ENCODE peak calls at places on chromosomes 2 and 18, in eight cellular contexts. U, W, C, K, J, A, N and E are unnamed samples.

GRCh38 chr2:8684885-8685696 is 3.2 kb downstream of the ID2 start:
- DNase-seq in J (peak), N (peak), U (no peak), W (peak), A (peak), K (peak), C (no peak), E (peak)

GRCh38 chr2:175097297-175097696 is 70.7 kb downstream of the ATF2 start:
- DNase-seq in A (no peak), W (no peak), K (no peak), U (no peak), J (no peak), C (no peak), N (no peak), E (no peak)

GRCh38 chr2:51697095-51697494 is 665.2 kb upstream of the NRXN1 start:
- DNase-seq in U (no peak), A (peak), C (no peak), J (no peak), N (no peak), K (no peak), W (no peak), E (no peak)

GRCh38 chr2:82994186-82994585 is 1464.9 kb downstream of the SUCLG1 start:
- DNase-seq in N (no peak), W (no peak), C (no peak), K (no peak), J (no peak), A (no peak), U (no peak), E (no peak)

GRCh38 chr18:9802774-9803697 is 82.7 kb upstream of the TXNDC2 start:
- DNase-seq in N (no peak), J (no peak), C (no peak), U (no peak), A (no peak), W (no peak), K (no peak), E (peak)

GRCh38 chr2:55581875-55582547 is 35.4 kb downstream of the PPP4R3B start:
- DNase-seq in N (no peak), J (no peak), K (no peak), W (no peak), U (no peak), C (no peak), A (no peak), E (no peak)

GRCh38 chr2:229027353-229028115 is 243.6 kb downstream of the PID1 start:
- DNase-seq in U (no peak), W (no peak), C (no peak), A (no peak), J (no peak), N (no peak), K (no peak), E (no peak)

GRCh38 chr2:43475137-43475846 is 120.5 kb downstream of the THADA start:
- DNase-seq in A (no peak), W (no peak), N (no peak), C (no peak), J (no peak), U (no peak), K (peak), E (no peak)

GRCh38 chr2:232239956-232240681 is 138.4 kb upstream of the ALPP start:
- DNase-seq in J (no peak), C (no peak), N (no peak), W (no peak), K (no peak), A (no peak), U (no peak), E (no peak)

GRCh38 chr2:162244559-162245031 is 1.4 kb upstream of the FAP start:
- DNase-seq in W (peak), U (peak), A (peak), C (no peak), J (no peak), N (peak), K (peak), E (no peak)

GRCh38 chr18:8610442-8610801 is 1.2 kb downstream of the RAB12 start:
- DNase-seq in K (no peak), W (no peak), J (no peak), U (no peak), N (no peak), C (no peak), A (no peak), E (no peak)

GRCh38 chr2:239966848-239967136 is 58.4 kb downstream of the NDUFA10 start:
- DNase-seq in K (no peak), N (no peak), U (no peak), W (no peak), A (no peak), J (no peak), C (no peak), E (no peak)

GRCh38 chr2:165454905-165455304 is 14.6 kb upstream of the CSRNP3 start:
- DNase-seq in A (no peak), C (no peak), K (no peak), W (no peak), J (no peak), U (no peak), N (no peak), E (no peak)

GRCh38 chr2:30147715-30148611 is 1.2 kb downstream of the YPEL5 start:
- DNase-seq in C (no peak), U (peak), A (peak), K (peak), W (peak), J (peak), N (no peak), E (peak)

GRCh38 chr2:16729901-16730300 is 64.3 kb upstream of the CYRIA start:
- DNase-seq in U (no peak), K (no peak), C (no peak), J (no peak), W (no peak), A (no peak), N (no peak), E (no peak)

GRCh38 chr2:71974846-71975245 is 172.8 kb downstream of the CYP26B1 start:
- DNase-seq in A (no peak), N (no peak), J (no peak), U (no peak), K (no peak), C (no peak), W (no peak), E (no peak)

GRCh38 chr18:41761329-41762028 is 193.6 kb upstream of the PIK3C3 start:
- DNase-seq in J (no peak), K (no peak), A (peak), W (no peak), N (no peak), U (peak), C (no peak), E (no peak)

GRCh38 chr18:22547807-22548561 is 130.3 kb upstream of the CTAGE1 start:
- DNase-seq in C (no peak), U (no peak), W (no peak), A (no peak), J (no peak), N (no peak), K (no peak), E (no peak)

GRCh38 chr18:48725596-48725995 is 186.8 kb downstream of the CTIF start:
- DNase-seq in K (no peak), N (no peak), C (no peak), A (no peak), J (no peak), W (no peak), U (no peak), E (no peak)

GRCh38 chr2:227205701-227206100 is 41.3 kb downstream of the COL4A3 start:
- DNase-seq in N (no peak), U (no peak), C (no peak), K (no peak), W (no peak), A (no peak), J (no peak), E (no peak)

GRCh38 chr2:230602562-230603230 is 109.9 kb upstream of the CAB39 start:
- DNase-seq in J (no peak), K (no peak), C (peak), N (no peak), U (no peak), A (no peak), W (no peak), E (no peak)

GRCh38 chr2:15965564-15966019 is 25.2 kb downstream of the MYCN start:
- DNase-seq in C (no peak), W (no peak), A (no peak), K (no peak), N (no peak), J (no peak), U (no peak), E (no peak)

GRCh38 chr2:108182489-108182888 is 57.3 kb upstream of the SULT1C3 start:
- DNase-seq in A (peak), K (no peak), C (no peak), U (no peak), W (no peak), N (peak), J (no peak), E (no peak)

GRCh38 chr2:213455316-213456008 is 171.2 kb downstream of the SPAG16 start:
- DNase-seq in A (no peak), N (peak), U (no peak), C (no peak), W (no peak), J (no peak), K (no peak), E (no peak)

GRCh38 chr2:234705108-234705507 is 208.2 kb upstream of the ARL4C start:
- DNase-seq in N (peak), K (no peak), J (no peak), C (no peak), A (no peak), W (no peak), U (peak), E (no peak)

GRCh38 chr2:239789711-239790110 is 235.4 kb downstream of the NDUFA10 start:
- DNase-seq in W (no peak), N (no peak), A (no peak), J (no peak), U (no peak), C (no peak), K (no peak), E (no peak)

GRCh38 chr2:128448331-128449225 is 129.9 kb upstream of the HS6ST1 start:
- DNase-seq in W (no peak), K (no peak), J (no peak), A (no peak), C (no peak), U (no peak), N (no peak), E (no peak)

GRCh38 chr2:238285653-238286082 is 2.7 kb downstream of the PER2 start:
- DNase-seq in U (no peak), N (no peak), A (peak), W (peak), K (no peak), J (peak), C (peak), E (no peak)
- TF ChIP-seq POLR2A in U (no peak), N (no peak), A (no peak), W (peak), K (no peak), J (peak), C (peak), E (no peak)

GRCh38 chr18:51647346-51647745 is 449.9 kb upstream of the MEX3C start:
- DNase-seq in A (no peak), W (no peak), U (no peak), C (no peak), J (no peak), N (no peak), K (no peak), E (no peak)
- TF ChIP-seq POLR2A in A (no peak), W (no peak), U (no peak), C (no peak), J (no peak), N (no peak), K (no peak), E (no peak)

GRCh38 chr2:192038152-192038551 is 156.6 kb downstream of the TMEFF2 start:
- DNase-seq in K (no peak), J (no peak), U (no peak), W (no peak), C (no peak), A (no peak), N (no peak), E (no peak)
- TF ChIP-seq POLR2A in K (no peak), J (no peak), U (no peak), W (no peak), C (no peak), A (no peak), N (no peak), E (no peak)

GRCh38 chr2:197145471-197146056 is 165.0 kb downstream of the ANKRD44 start:
- DNase-seq in A (no peak), C (no peak), U (no peak), K (no peak), N (no peak), W (peak), J (no peak), E (no peak)
- TF ChIP-seq POLR2A in A (no peak), C (no peak), U (no peak), K (no peak), N (no peak), W (no peak), J (no peak), E (no peak)

GRCh38 chr2:178322068-178322467 is 127.8 kb downstream of the OSBPL6 start:
- DNase-seq in C (no peak), N (no peak), K (no peak), W (no peak), J (no peak), A (no peak), U (no peak), E (no peak)
- TF ChIP-seq POLR2A in C (no peak), N (no peak), K (no peak), W (no peak), J (no peak), A (no peak), U (no peak), E (no peak)